ENCODE peak calls at places on chromosomes 1 and 21, in ten cellular contexts. U, L, R, H, B, Q, O, D, W and C are unnamed samples.

GRCh38 chr21:32315511-32316362 is 17.1 kb downstream of the MRAP start:
- DNase-seq in U (no peak), L (no peak), R (no peak), H (no peak), B (no peak), Q (no peak), O (no peak), D (no peak), W (no peak), C (no peak)

GRCh38 chr1:153881764-153882163 is 41.0 kb downstream of the GATAD2B start:
- DNase-seq in U (no peak), L (no peak), R (peak; percentile 76), H (no peak), B (peak; percentile 18), Q (peak; percentile 74), O (peak; percentile 33), D (no peak), W (no peak), C (no peak)

GRCh38 chr1:52041551-52042185 is 8.1 kb upstream of the KTI12 start:
- DNase-seq in U (no peak), L (no peak), R (no peak), H (no peak), B (no peak), Q (no peak), O (no peak), D (no peak), W (no peak), C (no peak)

GRCh38 chr21:38839683-38840286 is 34.1 kb downstream of the ETS2 start:
- DNase-seq in U (no peak), L (no peak), R (no peak), H (no peak), B (peak; percentile 55), Q (peak; percentile 97), O (peak; percentile 92), D (no peak), W (peak; percentile 61), C (no peak)

GRCh38 chr1:46603481-46603857 is 599 bp downstream of the MKNK1 start:
- DNase-seq in U (no peak), L (no peak), R (no peak), H (peak; percentile 31), B (no peak), Q (no peak), O (no peak), D (no peak), W (no peak), C (no peak)

GRCh38 chr1:42162181-42162580 is 2.4 kb downstream of the GUCA2A start:
- DNase-seq in U (no peak), L (no peak), R (no peak), H (peak; percentile 18), B (no peak), Q (no peak), O (no peak), D (no peak), W (no peak), C (no peak)

GRCh38 chr1:160083968-160084770 is 2.8 kb downstream of the KCNJ9 start:
- DNase-seq in U (peak; percentile 79), L (no peak), R (peak; percentile 72), H (peak; percentile 85), B (no peak), Q (peak; percentile 23), O (peak; percentile 46), D (peak; percentile 60), W (no peak), C (peak; percentile 95)

GRCh38 chr1:15055736-15056415 is 97.7 kb upstream of the TMEM51 start:
- DNase-seq in U (no peak), L (no peak), R (no peak), H (no peak), B (no peak), Q (no peak), O (no peak), D (no peak), W (no peak), C (no peak)

GRCh38 chr1:195373831-195374230 is 1234.4 kb downstream of the KCNT2 start:
- DNase-seq in U (no peak), L (no peak), R (no peak), H (no peak), B (no peak), Q (peak; percentile 82), O (no peak), D (no peak), W (no peak), C (no peak)

GRCh38 chr1:27556781-27557595 is 47.0 kb downstream of the AHDC1 start:
- DNase-seq in U (peak; percentile 81), L (peak; percentile 96), R (peak; percentile 94), H (peak; percentile 68), B (peak; percentile 96), Q (peak; percentile 95), O (peak; percentile 98), D (peak; percentile 69), W (peak; percentile 94), C (peak; percentile 91)

GRCh38 chr1:117436528-117436927 is 69.3 kb downstream of the MAN1A2 start:
- DNase-seq in U (no peak), L (no peak), R (no peak), H (no peak), B (no peak), Q (no peak), O (no peak), D (no peak), W (no peak), C (no peak)

GRCh38 chr1:63877816-63878215 is 104.0 kb downstream of the ROR1 start:
- DNase-seq in U (no peak), L (peak; percentile 26), R (no peak), H (no peak), B (no peak), Q (peak; percentile 69), O (peak; percentile 77), D (no peak), W (peak; percentile 65), C (no peak)

GRCh38 chr1:12610305-12610935 is 7.6 kb downstream of the DHRS3 start:
- DNase-seq in U (no peak), L (no peak), R (no peak), H (no peak), B (no peak), Q (no peak), O (peak; percentile 84), D (no peak), W (no peak), C (no peak)

GRCh38 chr1:240763771-240764170 is 151.8 kb upstream of the GREM2 start:
- DNase-seq in U (no peak), L (no peak), R (no peak), H (no peak), B (no peak), Q (no peak), O (no peak), D (no peak), W (no peak), C (no peak)

GRCh38 chr1:29758764-29759499 is 522.6 kb downstream of the PTPRU start:
- DNase-seq in U (no peak), L (peak; percentile 6), R (no peak), H (no peak), B (peak; percentile 52), Q (no peak), O (no peak), D (no peak), W (no peak), C (no peak)

GRCh38 chr21:28336299-28336698 is 656.4 kb downstream of the LTN1 start:
- DNase-seq in U (no peak), L (no peak), R (peak; percentile 22), H (peak; percentile 62), B (no peak), Q (peak; percentile 93), O (peak; percentile 87), D (no peak), W (peak; percentile 4), C (no peak)

GRCh38 chr1:153168686-153169085 is 18.0 kb upstream of the SPRR2G start:
- DNase-seq in U (no peak), L (no peak), R (no peak), H (no peak), B (no peak), Q (no peak), O (no peak), D (no peak), W (no peak), C (no peak)

DNA sequence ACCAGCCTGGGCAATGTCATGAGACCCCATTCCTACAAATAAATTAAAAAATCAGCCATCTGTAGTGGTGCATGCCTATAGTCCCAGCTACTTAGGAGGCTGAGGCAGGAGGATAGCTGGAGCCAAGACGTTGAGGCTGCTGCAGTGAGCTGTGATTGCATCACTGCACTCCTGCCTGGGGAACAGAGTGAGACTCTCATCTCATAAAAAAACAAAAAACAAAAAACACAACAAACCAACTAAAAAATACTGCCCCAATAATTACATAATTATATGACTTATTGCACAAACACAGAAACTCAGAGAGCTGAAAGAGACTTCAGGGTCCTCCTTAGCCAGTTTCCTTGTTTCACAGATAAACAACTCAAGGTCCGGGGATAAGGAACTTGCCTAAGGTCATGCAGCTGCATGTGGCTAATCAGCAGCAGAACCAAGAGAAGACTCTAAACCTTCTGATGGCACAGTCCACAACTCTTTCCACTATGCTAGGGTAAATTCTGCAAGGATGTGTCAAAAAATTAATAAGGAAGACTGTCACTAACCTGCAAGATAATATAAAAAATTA is 11.9 kb downstream of the EXTL2 start:
- DNase-seq in U (no peak), L (no peak), R (no peak), H (peak; percentile 43), B (no peak), Q (no peak), O (no peak), D (no peak), W (no peak), C (no peak)
- H3K27ac ChIP-seq in U (no peak overlapping the region), L (no peak overlapping the region), R (no peak overlapping the region), H (no peak overlapping the region), B (no peak overlapping the region), Q (no peak overlapping the region), O (no peak overlapping the region), D (no peak overlapping the region), W (no peak overlapping the region), C (no peak overlapping the region)

DNA sequence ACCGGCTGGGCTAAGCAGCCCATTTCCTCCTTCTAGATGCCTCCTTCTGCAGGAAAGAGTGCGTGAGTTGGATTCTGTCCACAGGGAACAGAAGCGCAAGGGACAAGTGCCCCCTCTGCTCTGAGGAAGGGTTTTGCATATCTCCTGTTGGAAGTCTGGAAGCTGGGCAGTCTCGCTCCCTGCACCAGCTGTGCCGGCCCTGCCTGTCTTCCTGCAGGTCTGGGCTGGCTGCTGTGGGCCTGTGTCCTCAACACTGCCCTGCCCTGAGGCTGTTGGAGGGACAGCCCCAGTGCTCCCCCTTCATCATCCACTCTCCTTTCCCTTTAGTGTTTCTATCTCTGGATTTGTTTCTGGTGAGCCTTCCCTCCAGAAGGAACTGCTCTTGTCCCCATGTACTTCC is 21.8 kb downstream of the ADARB1 start:
- DNase-seq in U (no peak), L (no peak), R (peak; percentile 65), H (no peak), B (no peak), Q (no peak), O (no peak), D (no peak), W (no peak), C (no peak)
- H3K27ac ChIP-seq in U (no peak overlapping the region), L (no peak overlapping the region), R (no peak overlapping the region), H (no peak overlapping the region), B (peak overlapping the region; percentile 0), Q (no peak overlapping the region), O (no peak overlapping the region), D (no peak overlapping the region), W (no peak overlapping the region), C (no peak overlapping the region)

GRCh38 chr1:53141487-53142055 is 867 bp downstream of the SLC1A7 start:
- DNase-seq in U (no peak), L (no peak), R (no peak), H (no peak), B (no peak), Q (no peak), O (no peak), D (no peak), W (no peak), C (no peak)
- H3K27ac ChIP-seq in U (no peak overlapping the region), L (no peak overlapping the region), R (no peak overlapping the region), H (no peak overlapping the region), B (no peak overlapping the region), Q (no peak overlapping the region), O (no peak overlapping the region), D (no peak overlapping the region), W (no peak overlapping the region), C (no peak overlapping the region)

GRCh38 chr1:212943393-212943710 is 7.0 kb upstream of the VASH2 start:
- DNase-seq in U (no peak), L (no peak), R (no peak), H (no peak), B (no peak), Q (no peak), O (no peak), D (no peak), W (no peak), C (no peak)
- H3K27ac ChIP-seq in U (no peak overlapping the region), L (no peak overlapping the region), R (no peak overlapping the region), H (no peak overlapping the region), B (no peak overlapping the region), Q (no peak overlapping the region), O (no peak overlapping the region), D (no peak overlapping the region), W (no peak overlapping the region), C (no peak overlapping the region)